ENCODE peak calls at places on chromosomes 6 and 20, in ten cellular contexts. One of them, this sample, is unnamed.

GRCh38 chr6:107493158-107494057 is 3.5 kb downstream of the SOBP start:
- DNase-seq in GM23338: peak; percentile 59
- DNase-seq in stimulated activated CD8-positive, alpha-beta memory T cell treated with anti-CD3 and anti-CD28 coated beads, Interleukin-15, amount 100 ng/mL, for 24 hours: no peak
- DNase-seq in hypothalamus: peak; percentile 70
- DNase-seq in HEK293T: peak; percentile 55
- DNase-seq in myocyte: peak; percentile 46
- DNase-seq in activated T-cell treated with anti-CD3 and anti-CD28 coated beads, Interleukin-2, amount 50 U/mL, for 72 hours: no peak
- DNase-seq in body of pancreas: peak; percentile 6
- DNase-seq in colonic mucosa: no peak
- DNase-seq in kidney epithelial cell: no peak
- DNase-seq in this sample: no peak

GRCh38 chr20:57947421-57948176 is 237.8 kb upstream of the PMEPA1 start:
- DNase-seq in GM23338: no peak
- DNase-seq in stimulated activated CD8-positive, alpha-beta memory T cell treated with anti-CD3 and anti-CD28 coated beads, Interleukin-15, amount 100 ng/mL, for 24 hours: no peak
- DNase-seq in hypothalamus: no peak
- DNase-seq in HEK293T: no peak
- DNase-seq in myocyte: no peak
- DNase-seq in activated T-cell treated with anti-CD3 and anti-CD28 coated beads, Interleukin-2, amount 50 U/mL, for 72 hours: no peak
- DNase-seq in body of pancreas: no peak
- DNase-seq in colonic mucosa: no peak
- DNase-seq in kidney epithelial cell: no peak
- DNase-seq in this sample: no peak

GRCh38 chr6:125693480-125693879 is 56.0 kb upstream of the HEY2 start:
- DNase-seq in GM23338: no peak
- DNase-seq in stimulated activated CD8-positive, alpha-beta memory T cell treated with anti-CD3 and anti-CD28 coated beads, Interleukin-15, amount 100 ng/mL, for 24 hours: no peak
- DNase-seq in hypothalamus: no peak
- DNase-seq in HEK293T: no peak
- DNase-seq in myocyte: no peak
- DNase-seq in activated T-cell treated with anti-CD3 and anti-CD28 coated beads, Interleukin-2, amount 50 U/mL, for 72 hours: no peak
- DNase-seq in body of pancreas: no peak
- DNase-seq in colonic mucosa: no peak
- DNase-seq in kidney epithelial cell: no peak
- DNase-seq in this sample: no peak

GRCh38 chr6:95091823-95092436 is 485.4 kb upstream of the MANEA start:
- DNase-seq in GM23338: peak; percentile 75
- DNase-seq in stimulated activated CD8-positive, alpha-beta memory T cell treated with anti-CD3 and anti-CD28 coated beads, Interleukin-15, amount 100 ng/mL, for 24 hours: no peak
- DNase-seq in hypothalamus: no peak
- DNase-seq in HEK293T: peak; percentile 11
- DNase-seq in myocyte: peak; percentile 65
- DNase-seq in activated T-cell treated with anti-CD3 and anti-CD28 coated beads, Interleukin-2, amount 50 U/mL, for 72 hours: no peak
- DNase-seq in body of pancreas: no peak
- DNase-seq in colonic mucosa: no peak
- DNase-seq in kidney epithelial cell: peak; percentile 28
- DNase-seq in this sample: no peak

GRCh38 chr6:12479885-12480284 is 189.7 kb downstream of the EDN1 start:
- DNase-seq in GM23338: no peak
- DNase-seq in stimulated activated CD8-positive, alpha-beta memory T cell treated with anti-CD3 and anti-CD28 coated beads, Interleukin-15, amount 100 ng/mL, for 24 hours: no peak
- DNase-seq in hypothalamus: no peak
- DNase-seq in HEK293T: no peak
- DNase-seq in myocyte: no peak
- DNase-seq in activated T-cell treated with anti-CD3 and anti-CD28 coated beads, Interleukin-2, amount 50 U/mL, for 72 hours: no peak
- DNase-seq in body of pancreas: no peak
- DNase-seq in colonic mucosa: no peak
- DNase-seq in kidney epithelial cell: no peak
- DNase-seq in this sample: no peak

GRCh38 chr6:25250878-25251277 is 28.3 kb upstream of the CARMIL1 start:
- DNase-seq in GM23338: no peak
- DNase-seq in stimulated activated CD8-positive, alpha-beta memory T cell treated with anti-CD3 and anti-CD28 coated beads, Interleukin-15, amount 100 ng/mL, for 24 hours: no peak
- DNase-seq in hypothalamus: no peak
- DNase-seq in HEK293T: no peak
- DNase-seq in myocyte: peak; percentile 40
- DNase-seq in activated T-cell treated with anti-CD3 and anti-CD28 coated beads, Interleukin-2, amount 50 U/mL, for 72 hours: peak; percentile 51
- DNase-seq in body of pancreas: no peak
- DNase-seq in colonic mucosa: no peak
- DNase-seq in kidney epithelial cell: peak; percentile 56
- DNase-seq in this sample: no peak

GRCh38 chr6:32668226-32668747 is 1.8 kb upstream of the HLA-DQB1 start:
- DNase-seq in GM23338: peak; percentile 74
- DNase-seq in stimulated activated CD8-positive, alpha-beta memory T cell treated with anti-CD3 and anti-CD28 coated beads, Interleukin-15, amount 100 ng/mL, for 24 hours: no peak
- DNase-seq in hypothalamus: peak; percentile 21
- DNase-seq in HEK293T: peak; percentile 39
- DNase-seq in myocyte: no peak
- DNase-seq in activated T-cell treated with anti-CD3 and anti-CD28 coated beads, Interleukin-2, amount 50 U/mL, for 72 hours: peak; percentile 32
- DNase-seq in body of pancreas: peak; percentile 76
- DNase-seq in colonic mucosa: peak; percentile 45
- DNase-seq in kidney epithelial cell: no peak
- DNase-seq in this sample: no peak

GRCh38 chr6:33607126-33607783 is 13.9 kb upstream of the ITPR3 start:
- DNase-seq in GM23338: no peak
- DNase-seq in stimulated activated CD8-positive, alpha-beta memory T cell treated with anti-CD3 and anti-CD28 coated beads, Interleukin-15, amount 100 ng/mL, for 24 hours: no peak
- DNase-seq in hypothalamus: no peak
- DNase-seq in HEK293T: no peak
- DNase-seq in myocyte: no peak
- DNase-seq in activated T-cell treated with anti-CD3 and anti-CD28 coated beads, Interleukin-2, amount 50 U/mL, for 72 hours: no peak
- DNase-seq in body of pancreas: no peak
- DNase-seq in colonic mucosa: no peak
- DNase-seq in kidney epithelial cell: no peak
- DNase-seq in this sample: peak; percentile 64

GRCh38 chr6:13767121-13767794 is 47.1 kb downstream of the MCUR1 start:
- DNase-seq in GM23338: peak; percentile 59
- DNase-seq in stimulated activated CD8-positive, alpha-beta memory T cell treated with anti-CD3 and anti-CD28 coated beads, Interleukin-15, amount 100 ng/mL, for 24 hours: no peak
- DNase-seq in hypothalamus: peak; percentile 9
- DNase-seq in HEK293T: no peak
- DNase-seq in myocyte: peak; percentile 79
- DNase-seq in activated T-cell treated with anti-CD3 and anti-CD28 coated beads, Interleukin-2, amount 50 U/mL, for 72 hours: peak; percentile 38
- DNase-seq in body of pancreas: peak; percentile 19
- DNase-seq in colonic mucosa: peak; percentile 42
- DNase-seq in kidney epithelial cell: peak; percentile 9
- DNase-seq in this sample: no peak

GRCh38 chr20:11467436-11467835 is 450.3 kb upstream of the BTBD3 start:
- DNase-seq in GM23338: no peak
- DNase-seq in stimulated activated CD8-positive, alpha-beta memory T cell treated with anti-CD3 and anti-CD28 coated beads, Interleukin-15, amount 100 ng/mL, for 24 hours: no peak
- DNase-seq in hypothalamus: no peak
- DNase-seq in HEK293T: no peak
- DNase-seq in myocyte: peak; percentile 45
- DNase-seq in activated T-cell treated with anti-CD3 and anti-CD28 coated beads, Interleukin-2, amount 50 U/mL, for 72 hours: no peak
- DNase-seq in body of pancreas: no peak
- DNase-seq in colonic mucosa: no peak
- DNase-seq in kidney epithelial cell: no peak
- DNase-seq in this sample: no peak

GRCh38 chr6:134477991-134478635 is 160.2 kb upstream of the SGK1 start:
- DNase-seq in GM23338: no peak
- DNase-seq in stimulated activated CD8-positive, alpha-beta memory T cell treated with anti-CD3 and anti-CD28 coated beads, Interleukin-15, amount 100 ng/mL, for 24 hours: no peak
- DNase-seq in hypothalamus: no peak
- DNase-seq in HEK293T: no peak
- DNase-seq in myocyte: no peak
- DNase-seq in activated T-cell treated with anti-CD3 and anti-CD28 coated beads, Interleukin-2, amount 50 U/mL, for 72 hours: no peak
- DNase-seq in body of pancreas: no peak
- DNase-seq in colonic mucosa: no peak
- DNase-seq in kidney epithelial cell: no peak
- DNase-seq in this sample: no peak

GRCh38 chr6:167764215-167764614 is 62.5 kb upstream of the AFDN start:
- DNase-seq in GM23338: no peak
- DNase-seq in stimulated activated CD8-positive, alpha-beta memory T cell treated with anti-CD3 and anti-CD28 coated beads, Interleukin-15, amount 100 ng/mL, for 24 hours: no peak
- DNase-seq in hypothalamus: no peak
- DNase-seq in HEK293T: no peak
- DNase-seq in myocyte: no peak
- DNase-seq in activated T-cell treated with anti-CD3 and anti-CD28 coated beads, Interleukin-2, amount 50 U/mL, for 72 hours: no peak
- DNase-seq in body of pancreas: no peak
- DNase-seq in colonic mucosa: no peak
- DNase-seq in kidney epithelial cell: no peak
- DNase-seq in this sample: no peak

GRCh38 chr20:10924628-10925266 is 250.9 kb upstream of the JAG1 start:
- DNase-seq in GM23338: no peak
- DNase-seq in stimulated activated CD8-positive, alpha-beta memory T cell treated with anti-CD3 and anti-CD28 coated beads, Interleukin-15, amount 100 ng/mL, for 24 hours: no peak
- DNase-seq in hypothalamus: no peak
- DNase-seq in HEK293T: no peak
- DNase-seq in myocyte: peak; percentile 19
- DNase-seq in activated T-cell treated with anti-CD3 and anti-CD28 coated beads, Interleukin-2, amount 50 U/mL, for 72 hours: no peak
- DNase-seq in body of pancreas: no peak
- DNase-seq in colonic mucosa: no peak
- DNase-seq in kidney epithelial cell: peak; percentile 55
- DNase-seq in this sample: no peak

GRCh38 chr6:152648090-152648489 is 10.9 kb upstream of the SYNE1 start:
- DNase-seq in GM23338: no peak
- DNase-seq in stimulated activated CD8-positive, alpha-beta memory T cell treated with anti-CD3 and anti-CD28 coated beads, Interleukin-15, amount 100 ng/mL, for 24 hours: no peak
- DNase-seq in hypothalamus: no peak
- DNase-seq in HEK293T: no peak
- DNase-seq in myocyte: no peak
- DNase-seq in activated T-cell treated with anti-CD3 and anti-CD28 coated beads, Interleukin-2, amount 50 U/mL, for 72 hours: no peak
- DNase-seq in body of pancreas: no peak
- DNase-seq in colonic mucosa: no peak
- DNase-seq in kidney epithelial cell: no peak
- DNase-seq in this sample: no peak

GRCh38 chr6:7136859-7137334 is 29.1 kb downstream of the RREB1 start:
- DNase-seq in GM23338: no peak
- DNase-seq in stimulated activated CD8-positive, alpha-beta memory T cell treated with anti-CD3 and anti-CD28 coated beads, Interleukin-15, amount 100 ng/mL, for 24 hours: no peak
- DNase-seq in hypothalamus: no peak
- DNase-seq in HEK293T: no peak
- DNase-seq in myocyte: no peak
- DNase-seq in activated T-cell treated with anti-CD3 and anti-CD28 coated beads, Interleukin-2, amount 50 U/mL, for 72 hours: no peak
- DNase-seq in body of pancreas: no peak
- DNase-seq in colonic mucosa: no peak
- DNase-seq in kidney epithelial cell: no peak
- DNase-seq in this sample: no peak

GRCh38 chr6:7234547-7234946 is 78.5 kb downstream of the SSR1 start:
- DNase-seq in GM23338: no peak
- DNase-seq in stimulated activated CD8-positive, alpha-beta memory T cell treated with anti-CD3 and anti-CD28 coated beads, Interleukin-15, amount 100 ng/mL, for 24 hours: no peak
- DNase-seq in hypothalamus: no peak
- DNase-seq in HEK293T: no peak
- DNase-seq in myocyte: no peak
- DNase-seq in activated T-cell treated with anti-CD3 and anti-CD28 coated beads, Interleukin-2, amount 50 U/mL, for 72 hours: no peak
- DNase-seq in body of pancreas: no peak
- DNase-seq in colonic mucosa: no peak
- DNase-seq in kidney epithelial cell: no peak
- DNase-seq in this sample: no peak

GRCh38 chr6:159915397-159915796 is 24.6 kb downstream of the MAS1 start:
- DNase-seq in GM23338: no peak
- DNase-seq in stimulated activated CD8-positive, alpha-beta memory T cell treated with anti-CD3 and anti-CD28 coated beads, Interleukin-15, amount 100 ng/mL, for 24 hours: no peak
- DNase-seq in hypothalamus: no peak
- DNase-seq in HEK293T: no peak
- DNase-seq in myocyte: no peak
- DNase-seq in activated T-cell treated with anti-CD3 and anti-CD28 coated beads, Interleukin-2, amount 50 U/mL, for 72 hours: no peak
- DNase-seq in body of pancreas: no peak
- DNase-seq in colonic mucosa: no peak
- DNase-seq in kidney epithelial cell: no peak
- DNase-seq in this sample: no peak

GRCh38 chr20:34268851-34269668 is 27.8 kb downstream of the ASIP start:
- DNase-seq in GM23338: peak; percentile 70
- DNase-seq in stimulated activated CD8-positive, alpha-beta memory T cell treated with anti-CD3 and anti-CD28 coated beads, Interleukin-15, amount 100 ng/mL, for 24 hours: no peak
- DNase-seq in hypothalamus: no peak
- DNase-seq in HEK293T: no peak
- DNase-seq in myocyte: no peak
- DNase-seq in activated T-cell treated with anti-CD3 and anti-CD28 coated beads, Interleukin-2, amount 50 U/mL, for 72 hours: peak; percentile 26
- DNase-seq in body of pancreas: peak; percentile 15
- DNase-seq in colonic mucosa: peak; percentile 45
- DNase-seq in kidney epithelial cell: no peak
- DNase-seq in this sample: no peak

GRCh38 chr20:3889489-3890409 is 562 bp downstream of the PANK2 start:
- DNase-seq in GM23338: peak; percentile 39
- DNase-seq in stimulated activated CD8-positive, alpha-beta memory T cell treated with anti-CD3 and anti-CD28 coated beads, Interleukin-15, amount 100 ng/mL, for 24 hours: peak; percentile 13
- DNase-seq in hypothalamus: no peak
- DNase-seq in HEK293T: no peak
- DNase-seq in myocyte: no peak
- DNase-seq in activated T-cell treated with anti-CD3 and anti-CD28 coated beads, Interleukin-2, amount 50 U/mL, for 72 hours: peak; percentile 52
- DNase-seq in body of pancreas: peak; percentile 37
- DNase-seq in colonic mucosa: peak; percentile 63
- DNase-seq in kidney epithelial cell: no peak
- DNase-seq in this sample: no peak

GRCh38 chr6:5657684-5658429 is 348.9 kb downstream of the NRN1 start:
- DNase-seq in GM23338: no peak
- DNase-seq in stimulated activated CD8-positive, alpha-beta memory T cell treated with anti-CD3 and anti-CD28 coated beads, Interleukin-15, amount 100 ng/mL, for 24 hours: no peak
- DNase-seq in hypothalamus: no peak
- DNase-seq in HEK293T: no peak
- DNase-seq in myocyte: no peak
- DNase-seq in activated T-cell treated with anti-CD3 and anti-CD28 coated beads, Interleukin-2, amount 50 U/mL, for 72 hours: no peak
- DNase-seq in body of pancreas: no peak
- DNase-seq in colonic mucosa: no peak
- DNase-seq in kidney epithelial cell: no peak
- DNase-seq in this sample: no peak

GRCh38 chr20:53917145-53918009 is 153.0 kb downstream of the BCAS1 start:
- DNase-seq in GM23338: no peak
- DNase-seq in stimulated activated CD8-positive, alpha-beta memory T cell treated with anti-CD3 and anti-CD28 coated beads, Interleukin-15, amount 100 ng/mL, for 24 hours: no peak
- DNase-seq in hypothalamus: peak; percentile 40
- DNase-seq in HEK293T: no peak
- DNase-seq in myocyte: peak; percentile 57
- DNase-seq in activated T-cell treated with anti-CD3 and anti-CD28 coated beads, Interleukin-2, amount 50 U/mL, for 72 hours: no peak
- DNase-seq in body of pancreas: peak; percentile 67
- DNase-seq in colonic mucosa: peak; percentile 69
- DNase-seq in kidney epithelial cell: no peak
- DNase-seq in this sample: no peak

GRCh38 chr20:36591854-36592641 is 13.5 kb upstream of the RAB5IF start:
- DNase-seq in GM23338: peak; percentile 76
- DNase-seq in stimulated activated CD8-positive, alpha-beta memory T cell treated with anti-CD3 and anti-CD28 coated beads, Interleukin-15, amount 100 ng/mL, for 24 hours: no peak
- DNase-seq in hypothalamus: peak; percentile 16
- DNase-seq in HEK293T: peak; percentile 48
- DNase-seq in myocyte: peak; percentile 49
- DNase-seq in activated T-cell treated with anti-CD3 and anti-CD28 coated beads, Interleukin-2, amount 50 U/mL, for 72 hours: peak; percentile 71
- DNase-seq in body of pancreas: peak; percentile 33
- DNase-seq in colonic mucosa: no peak
- DNase-seq in kidney epithelial cell: no peak
- DNase-seq in this sample: no peak

GRCh38 chr6:43990627-43991619 is 136.3 kb downstream of the MRPL14 start:
- DNase-seq in GM23338: no peak
- DNase-seq in stimulated activated CD8-positive, alpha-beta memory T cell treated with anti-CD3 and anti-CD28 coated beads, Interleukin-15, amount 100 ng/mL, for 24 hours: no peak
- DNase-seq in hypothalamus: no peak
- DNase-seq in HEK293T: no peak
- DNase-seq in myocyte: peak; percentile 88
- DNase-seq in activated T-cell treated with anti-CD3 and anti-CD28 coated beads, Interleukin-2, amount 50 U/mL, for 72 hours: no peak
- DNase-seq in body of pancreas: peak; percentile 57
- DNase-seq in colonic mucosa: peak; percentile 55
- DNase-seq in kidney epithelial cell: no peak
- DNase-seq in this sample: no peak

GRCh38 chr6:80605165-80605989 is 498.9 kb downstream of the BCKDHB start:
- DNase-seq in GM23338: peak; percentile 74
- DNase-seq in stimulated activated CD8-positive, alpha-beta memory T cell treated with anti-CD3 and anti-CD28 coated beads, Interleukin-15, amount 100 ng/mL, for 24 hours: no peak
- DNase-seq in hypothalamus: no peak
- DNase-seq in HEK293T: no peak
- DNase-seq in myocyte: peak; percentile 71
- DNase-seq in activated T-cell treated with anti-CD3 and anti-CD28 coated beads, Interleukin-2, amount 50 U/mL, for 72 hours: no peak
- DNase-seq in body of pancreas: peak; percentile 11
- DNase-seq in colonic mucosa: no peak
- DNase-seq in kidney epithelial cell: no peak
- DNase-seq in this sample: no peak

GRCh38 chr6:163711615-163712568 is 297.4 kb downstream of the QKI start:
- DNase-seq in GM23338: peak; percentile 36
- DNase-seq in stimulated activated CD8-positive, alpha-beta memory T cell treated with anti-CD3 and anti-CD28 coated beads, Interleukin-15, amount 100 ng/mL, for 24 hours: no peak
- DNase-seq in hypothalamus: peak; percentile 42
- DNase-seq in HEK293T: no peak
- DNase-seq in myocyte: peak; percentile 79
- DNase-seq in activated T-cell treated with anti-CD3 and anti-CD28 coated beads, Interleukin-2, amount 50 U/mL, for 72 hours: no peak
- DNase-seq in body of pancreas: peak; percentile 60
- DNase-seq in colonic mucosa: peak; percentile 37
- DNase-seq in kidney epithelial cell: no peak
- DNase-seq in this sample: no peak

GRCh38 chr6:118869894-118870665 is 23.9 kb upstream of the ASF1A start:
- DNase-seq in GM23338: no peak
- DNase-seq in stimulated activated CD8-positive, alpha-beta memory T cell treated with anti-CD3 and anti-CD28 coated beads, Interleukin-15, amount 100 ng/mL, for 24 hours: no peak
- DNase-seq in hypothalamus: no peak
- DNase-seq in HEK293T: no peak
- DNase-seq in myocyte: peak; percentile 31
- DNase-seq in activated T-cell treated with anti-CD3 and anti-CD28 coated beads, Interleukin-2, amount 50 U/mL, for 72 hours: no peak
- DNase-seq in body of pancreas: no peak
- DNase-seq in colonic mucosa: no peak
- DNase-seq in kidney epithelial cell: no peak
- DNase-seq in this sample: no peak

GRCh38 chr20:19448632-19449031 is 236.2 kb downstream of the SLC24A3 start:
- DNase-seq in GM23338: no peak
- DNase-seq in stimulated activated CD8-positive, alpha-beta memory T cell treated with anti-CD3 and anti-CD28 coated beads, Interleukin-15, amount 100 ng/mL, for 24 hours: no peak
- DNase-seq in hypothalamus: no peak
- DNase-seq in HEK293T: no peak
- DNase-seq in myocyte: no peak
- DNase-seq in activated T-cell treated with anti-CD3 and anti-CD28 coated beads, Interleukin-2, amount 50 U/mL, for 72 hours: no peak
- DNase-seq in body of pancreas: no peak
- DNase-seq in colonic mucosa: no peak
- DNase-seq in kidney epithelial cell: no peak
- DNase-seq in this sample: no peak

GRCh38 chr6:142242269-142242668 is 59.5 kb upstream of the ADGRG6 start:
- DNase-seq in GM23338: peak; percentile 28
- DNase-seq in stimulated activated CD8-positive, alpha-beta memory T cell treated with anti-CD3 and anti-CD28 coated beads, Interleukin-15, amount 100 ng/mL, for 24 hours: no peak
- DNase-seq in hypothalamus: no peak
- DNase-seq in HEK293T: no peak
- DNase-seq in myocyte: no peak
- DNase-seq in activated T-cell treated with anti-CD3 and anti-CD28 coated beads, Interleukin-2, amount 50 U/mL, for 72 hours: no peak
- DNase-seq in body of pancreas: no peak
- DNase-seq in colonic mucosa: no peak
- DNase-seq in kidney epithelial cell: no peak
- DNase-seq in this sample: no peak